ENCODE peak calls at places on chromosomes 2 and 18, in ten cellular contexts. One of them, this sample, is unnamed.

GRCh38 chr2:234189786-234190185 is 139.3 kb downstream of the SPP2 start:
- DNase-seq in GM12865: no peak
- DNase-seq in NK-92 treated with Interleukin-12 subunit alpha and Interleukin-12 subunit beta, amount 100 ng/mL, for 24 hours: no peak
- DNase-seq in H9: no peak
- DNase-seq in HT-29: no peak
- DNase-seq in AG08396: no peak
- DNase-seq in effector memory CD8-positive, alpha-beta T cell: no peak
- DNase-seq in T-helper 9 cell: no peak
- DNase-seq in adrenal gland: no peak
- DNase-seq in Daoy: no peak
- DNase-seq in this sample: no peak

GRCh38 chr2:209933499-209934458 is 68.7 kb upstream of the RPE start:
- DNase-seq in GM12865: no peak
- DNase-seq in NK-92 treated with Interleukin-12 subunit alpha and Interleukin-12 subunit beta, amount 100 ng/mL, for 24 hours: no peak
- DNase-seq in H9: no peak
- DNase-seq in HT-29: no peak
- DNase-seq in AG08396: peak; percentile 50
- DNase-seq in effector memory CD8-positive, alpha-beta T cell: no peak
- DNase-seq in T-helper 9 cell: no peak
- DNase-seq in adrenal gland: peak; percentile 79
- DNase-seq in Daoy: peak; percentile 62
- DNase-seq in this sample: peak; percentile 73

GRCh38 chr2:86764661-86765307 is 25.9 kb downstream of the CD8A start:
- DNase-seq in GM12865: peak; percentile 64
- DNase-seq in NK-92 treated with Interleukin-12 subunit alpha and Interleukin-12 subunit beta, amount 100 ng/mL, for 24 hours: peak; percentile 8
- DNase-seq in H9: no peak
- DNase-seq in HT-29: peak; percentile 72
- DNase-seq in AG08396: peak; percentile 60
- DNase-seq in effector memory CD8-positive, alpha-beta T cell: peak; percentile 68
- DNase-seq in T-helper 9 cell: no peak
- DNase-seq in adrenal gland: peak; percentile 16
- DNase-seq in Daoy: peak; percentile 19
- DNase-seq in this sample: peak; percentile 73

GRCh38 chr2:203691149-203691548 is 15.3 kb upstream of the CD28 start:
- DNase-seq in GM12865: no peak
- DNase-seq in NK-92 treated with Interleukin-12 subunit alpha and Interleukin-12 subunit beta, amount 100 ng/mL, for 24 hours: no peak
- DNase-seq in H9: no peak
- DNase-seq in HT-29: no peak
- DNase-seq in AG08396: no peak
- DNase-seq in effector memory CD8-positive, alpha-beta T cell: no peak
- DNase-seq in T-helper 9 cell: no peak
- DNase-seq in adrenal gland: no peak
- DNase-seq in Daoy: no peak
- DNase-seq in this sample: peak; percentile 32

GRCh38 chr2:187422277-187422676 is 25.8 kb downstream of the CALCRL start:
- DNase-seq in GM12865: no peak
- DNase-seq in NK-92 treated with Interleukin-12 subunit alpha and Interleukin-12 subunit beta, amount 100 ng/mL, for 24 hours: no peak
- DNase-seq in H9: no peak
- DNase-seq in HT-29: no peak
- DNase-seq in AG08396: no peak
- DNase-seq in effector memory CD8-positive, alpha-beta T cell: no peak
- DNase-seq in T-helper 9 cell: no peak
- DNase-seq in adrenal gland: no peak
- DNase-seq in Daoy: no peak
- DNase-seq in this sample: peak; percentile 71

GRCh38 chr2:98457045-98457696 is 12.5 kb downstream of the INPP4A start:
- DNase-seq in GM12865: no peak
- DNase-seq in NK-92 treated with Interleukin-12 subunit alpha and Interleukin-12 subunit beta, amount 100 ng/mL, for 24 hours: no peak
- DNase-seq in H9: no peak
- DNase-seq in HT-29: no peak
- DNase-seq in AG08396: peak; percentile 79
- DNase-seq in effector memory CD8-positive, alpha-beta T cell: no peak
- DNase-seq in T-helper 9 cell: no peak
- DNase-seq in adrenal gland: no peak
- DNase-seq in Daoy: peak; percentile 29
- DNase-seq in this sample: peak; percentile 45

GRCh38 chr18:22332590-22332989 is 85.1 kb downstream of the CTAGE1 start:
- DNase-seq in GM12865: peak; percentile 33
- DNase-seq in NK-92 treated with Interleukin-12 subunit alpha and Interleukin-12 subunit beta, amount 100 ng/mL, for 24 hours: no peak
- DNase-seq in H9: peak; percentile 82
- DNase-seq in HT-29: no peak
- DNase-seq in AG08396: no peak
- DNase-seq in effector memory CD8-positive, alpha-beta T cell: no peak
- DNase-seq in T-helper 9 cell: no peak
- DNase-seq in adrenal gland: no peak
- DNase-seq in Daoy: no peak
- DNase-seq in this sample: no peak

GRCh38 chr2:61799054-61799453 is 54.8 kb downstream of the FAM161A start:
- DNase-seq in GM12865: no peak
- DNase-seq in NK-92 treated with Interleukin-12 subunit alpha and Interleukin-12 subunit beta, amount 100 ng/mL, for 24 hours: no peak
- DNase-seq in H9: no peak
- DNase-seq in HT-29: no peak
- DNase-seq in AG08396: no peak
- DNase-seq in effector memory CD8-positive, alpha-beta T cell: no peak
- DNase-seq in T-helper 9 cell: no peak
- DNase-seq in adrenal gland: no peak
- DNase-seq in Daoy: no peak
- DNase-seq in this sample: no peak

GRCh38 chr18:3619222-3619621 is 169.2 kb downstream of the TGIF1 start:
- DNase-seq in GM12865: no peak
- DNase-seq in NK-92 treated with Interleukin-12 subunit alpha and Interleukin-12 subunit beta, amount 100 ng/mL, for 24 hours: no peak
- DNase-seq in H9: peak; percentile 14
- DNase-seq in HT-29: no peak
- DNase-seq in AG08396: no peak
- DNase-seq in effector memory CD8-positive, alpha-beta T cell: no peak
- DNase-seq in T-helper 9 cell: no peak
- DNase-seq in adrenal gland: no peak
- DNase-seq in Daoy: no peak
- DNase-seq in this sample: no peak

GRCh38 chr2:31032475-31032874 is 105.8 kb downstream of the GALNT14 start:
- DNase-seq in GM12865: no peak
- DNase-seq in NK-92 treated with Interleukin-12 subunit alpha and Interleukin-12 subunit beta, amount 100 ng/mL, for 24 hours: no peak
- DNase-seq in H9: no peak
- DNase-seq in HT-29: no peak
- DNase-seq in AG08396: no peak
- DNase-seq in effector memory CD8-positive, alpha-beta T cell: no peak
- DNase-seq in T-helper 9 cell: no peak
- DNase-seq in adrenal gland: no peak
- DNase-seq in Daoy: no peak
- DNase-seq in this sample: no peak

GRCh38 chr18:21454725-21455124 is 145.8 kb downstream of the ESCO1 start:
- DNase-seq in GM12865: no peak
- DNase-seq in NK-92 treated with Interleukin-12 subunit alpha and Interleukin-12 subunit beta, amount 100 ng/mL, for 24 hours: no peak
- DNase-seq in H9: no peak
- DNase-seq in HT-29: no peak
- DNase-seq in AG08396: no peak
- DNase-seq in effector memory CD8-positive, alpha-beta T cell: no peak
- DNase-seq in T-helper 9 cell: no peak
- DNase-seq in adrenal gland: no peak
- DNase-seq in Daoy: no peak
- DNase-seq in this sample: no peak

GRCh38 chr2:148932536-148932935 is 57.5 kb downstream of the KIF5C start:
- DNase-seq in GM12865: no peak
- DNase-seq in NK-92 treated with Interleukin-12 subunit alpha and Interleukin-12 subunit beta, amount 100 ng/mL, for 24 hours: no peak
- DNase-seq in H9: no peak
- DNase-seq in HT-29: no peak
- DNase-seq in AG08396: no peak
- DNase-seq in effector memory CD8-positive, alpha-beta T cell: no peak
- DNase-seq in T-helper 9 cell: no peak
- DNase-seq in adrenal gland: no peak
- DNase-seq in Daoy: no peak
- DNase-seq in this sample: no peak

GRCh38 chr2:118221952-118222594 is 133.8 kb downstream of the INSIG2 start:
- DNase-seq in GM12865: peak; percentile 68
- DNase-seq in NK-92 treated with Interleukin-12 subunit alpha and Interleukin-12 subunit beta, amount 100 ng/mL, for 24 hours: no peak
- DNase-seq in H9: peak; percentile 38
- DNase-seq in HT-29: peak; percentile 78
- DNase-seq in AG08396: peak; percentile 73
- DNase-seq in effector memory CD8-positive, alpha-beta T cell: peak; percentile 35
- DNase-seq in T-helper 9 cell: no peak
- DNase-seq in adrenal gland: peak; percentile 43
- DNase-seq in Daoy: peak; percentile 73
- DNase-seq in this sample: peak; percentile 69

GRCh38 chr18:21538230-21538629 is 62.3 kb downstream of the ESCO1 start:
- DNase-seq in GM12865: no peak
- DNase-seq in NK-92 treated with Interleukin-12 subunit alpha and Interleukin-12 subunit beta, amount 100 ng/mL, for 24 hours: no peak
- DNase-seq in H9: no peak
- DNase-seq in HT-29: no peak
- DNase-seq in AG08396: no peak
- DNase-seq in effector memory CD8-positive, alpha-beta T cell: no peak
- DNase-seq in T-helper 9 cell: no peak
- DNase-seq in adrenal gland: no peak
- DNase-seq in Daoy: no peak
- DNase-seq in this sample: no peak

This sample was measured in endothelial cell of umbilical vein.